ENCODE peak calls at places on chromosomes 2 and 18, in five cellular contexts. A is fibroblast of pulmonary artery, P is pons, S is RKO, T is osteocyte. O is an unnamed sample.

GRCh38 chr2:222423632-222424280 is 587 bp upstream of the SGPP2 start:
- DNase-seq in S (no peak), A (peak; percentile 22), P (no peak), T (no peak), O (peak; percentile 4)

GRCh38 chr2:81545626-81546025 is 1241.1 kb upstream of the LRRTM1 start:
- DNase-seq in T (no peak), S (no peak), P (no peak), A (no peak), O (no peak)

GRCh38 chr18:23137093-23137640 is 1.9 kb downstream of the CABLES1 start:
- DNase-seq in S (no peak), P (no peak), A (peak; percentile 47), T (no peak), O (peak; percentile 54)

GRCh38 chr2:216219866-216220265 is 110.7 kb downstream of the XRCC5 start:
- DNase-seq in A (no peak), S (no peak), P (no peak), T (no peak), O (no peak)

GRCh38 chr2:109126501-109126860 is 2.5 kb upstream of the SH3RF3 start:
- DNase-seq in S (peak; percentile 37), A (peak; percentile 75), T (no peak), P (no peak), O (peak; percentile 60)

GRCh38 chr2:188244383-188244782 is 47.3 kb upstream of the GULP1 start:
- DNase-seq in P (no peak), A (no peak), S (peak; percentile 20), T (no peak), O (peak; percentile 6)

GRCh38 chr2:1546023-1546591 is 132.8 kb downstream of the TPO start:
- DNase-seq in S (peak; percentile 46), P (peak; percentile 56), T (no peak), A (peak; percentile 74), O (peak; percentile 69)

GRCh38 chr2:230904856-230905447 is 20.1 kb downstream of the GPR55 start:
- DNase-seq in S (no peak), T (peak; percentile 71), P (no peak), A (no peak), O (no peak)

GRCh38 chr2:27067385-27067784 is 4.1 kb downstream of the OST4 start:
- DNase-seq in T (no peak), S (no peak), P (no peak), A (no peak), O (no peak)

GRCh38 chr18:22363867-22364463 is 53.8 kb downstream of the CTAGE1 start:
- DNase-seq in P (no peak), A (peak; percentile 62), T (no peak), S (peak; percentile 4), O (no peak)

GRCh38 chr2:99153921-99154604 is 679 bp downstream of the TSGA10 start:
- DNase-seq in S (peak; percentile 37), T (no peak), A (peak; percentile 14), P (peak; percentile 46), O (peak; percentile 33)

GRCh38 chr2:206378835-206379234 is 64.5 kb upstream of the ADAM23 start:
- DNase-seq in A (no peak), P (no peak), S (no peak), T (no peak), O (peak; percentile 39)

GRCh38 chr18:32042337-32042736 is 23.7 kb downstream of the RNF125 start:
- DNase-seq in A (no peak), S (no peak), T (no peak), P (peak; percentile 83), O (no peak)

GRCh38 chr2:42339191-42339912 is 21.7 kb downstream of the COX7A2L start:
- DNase-seq in P (no peak), A (no peak), T (no peak), S (peak; percentile 16), O (no peak)

GRCh38 chr2:8659735-8660492 is 21.9 kb upstream of the ID2 start:
- DNase-seq in S (no peak), P (no peak), T (no peak), A (no peak), O (no peak)

GRCh38 chr2:205034034-205034433 is 488.8 kb downstream of the PARD3B start:
- DNase-seq in S (no peak), P (no peak), A (no peak), T (no peak), O (no peak)

GRCh38 chr18:22551536-22552151 is 133.9 kb upstream of the CTAGE1 start:
- DNase-seq in T (no peak), A (peak; percentile 86), S (peak; percentile 57), P (no peak), O (peak; percentile 95)

GRCh38 chr2:140033638-140034037 is 1253.4 kb upstream of the NXPH2 start:
- DNase-seq in S (no peak), P (no peak), A (no peak), T (no peak), O (no peak)

GRCh38 chr18:55988537-55988936 is 400.5 kb upstream of the TCF4 start:
- DNase-seq in S (no peak), T (no peak), A (peak; percentile 78), P (no peak), O (no peak)

GRCh38 chr18:67771271-67771670 is 254.8 kb upstream of the DSEL start:
- DNase-seq in T (no peak), S (peak; percentile 59), P (no peak), A (peak; percentile 73), O (peak; percentile 31)

GRCh38 chr2:239963646-239964205 is 61.4 kb downstream of the NDUFA10 start:
- DNase-seq in A (no peak), S (no peak), T (no peak), P (no peak), O (no peak)

GRCh38 chr2:127410871-127411396 is 7.3 kb upstream of the PROC start:
- DNase-seq in S (no peak), A (peak; percentile 69), T (no peak), P (no peak), O (peak; percentile 80)

O was measured in astrocyte of the hippocampus.